ENCODE peak calls at places on chromosome 7, in nine cellular contexts. One of them, this sample, is unnamed.

GRCh38 chr7:1678571-1679325 is 8.7 kb downstream of the ELFN1 start:
- DNase-seq in NCI-H2107: no peak
- DNase-seq in colonic mucosa: no peak
- DNase-seq in left cardiac atrium: no peak
- DNase-seq in activated CD8-positive, alpha-beta T cell treated with anti-CD3 and anti-CD28 coated beads for 36 hours: no peak
- DNase-seq in KG1: no peak
- DNase-seq in AG10803: no peak
- DNase-seq in AML-193: no peak
- DNase-seq in left lobe of liver: no peak
- DNase-seq in this sample: no peak

GRCh38 chr7:15915694-15916093 is 229.2 kb upstream of the MEOX2 start:
- DNase-seq in NCI-H2107: no peak
- DNase-seq in colonic mucosa: no peak
- DNase-seq in left cardiac atrium: no peak
- DNase-seq in activated CD8-positive, alpha-beta T cell treated with anti-CD3 and anti-CD28 coated beads for 36 hours: no peak
- DNase-seq in KG1: no peak
- DNase-seq in AG10803: peak
- DNase-seq in AML-193: no peak
- DNase-seq in left lobe of liver: no peak
- DNase-seq in this sample: no peak

GRCh38 chr7:28779929-28780328 is 178.2 kb downstream of the TRIL start:
- DNase-seq in NCI-H2107: no peak
- DNase-seq in colonic mucosa: no peak
- DNase-seq in left cardiac atrium: no peak
- DNase-seq in activated CD8-positive, alpha-beta T cell treated with anti-CD3 and anti-CD28 coated beads for 36 hours: no peak
- DNase-seq in KG1: no peak
- DNase-seq in AG10803: no peak
- DNase-seq in AML-193: no peak
- DNase-seq in left lobe of liver: no peak
- DNase-seq in this sample: no peak

GRCh38 chr7:22597845-22598244 is 97.9 kb upstream of the STEAP1B start:
- DNase-seq in NCI-H2107: no peak
- DNase-seq in colonic mucosa: no peak
- DNase-seq in left cardiac atrium: no peak
- DNase-seq in activated CD8-positive, alpha-beta T cell treated with anti-CD3 and anti-CD28 coated beads for 36 hours: no peak
- DNase-seq in KG1: no peak
- DNase-seq in AG10803: peak
- DNase-seq in AML-193: no peak
- DNase-seq in left lobe of liver: no peak
- DNase-seq in this sample: no peak

GRCh38 chr7:99953649-99954048 is 22.2 kb downstream of the AZGP1 start:
- DNase-seq in NCI-H2107: no peak
- DNase-seq in colonic mucosa: no peak
- DNase-seq in left cardiac atrium: peak
- DNase-seq in activated CD8-positive, alpha-beta T cell treated with anti-CD3 and anti-CD28 coated beads for 36 hours: peak
- DNase-seq in KG1: no peak
- DNase-seq in AG10803: peak
- DNase-seq in AML-193: peak
- DNase-seq in left lobe of liver: peak
- DNase-seq in this sample: no peak

GRCh38 chr7:101550641-101551531 is 78.2 kb downstream of the MYL10 start:
- DNase-seq in NCI-H2107: no peak
- DNase-seq in colonic mucosa: no peak
- DNase-seq in left cardiac atrium: peak
- DNase-seq in activated CD8-positive, alpha-beta T cell treated with anti-CD3 and anti-CD28 coated beads for 36 hours: no peak
- DNase-seq in KG1: no peak
- DNase-seq in AG10803: peak
- DNase-seq in AML-193: no peak
- DNase-seq in left lobe of liver: peak
- DNase-seq in this sample: no peak

GRCh38 chr7:27601217-27601616 is 61.5 kb downstream of the HIBADH start:
- DNase-seq in NCI-H2107: no peak
- DNase-seq in colonic mucosa: no peak
- DNase-seq in left cardiac atrium: no peak
- DNase-seq in activated CD8-positive, alpha-beta T cell treated with anti-CD3 and anti-CD28 coated beads for 36 hours: no peak
- DNase-seq in KG1: no peak
- DNase-seq in AG10803: no peak
- DNase-seq in AML-193: no peak
- DNase-seq in left lobe of liver: no peak
- DNase-seq in this sample: no peak

GRCh38 chr7:29886827-29887226 is 80.5 kb downstream of the WIPF3 start:
- DNase-seq in NCI-H2107: no peak
- DNase-seq in colonic mucosa: no peak
- DNase-seq in left cardiac atrium: no peak
- DNase-seq in activated CD8-positive, alpha-beta T cell treated with anti-CD3 and anti-CD28 coated beads for 36 hours: no peak
- DNase-seq in KG1: no peak
- DNase-seq in AG10803: no peak
- DNase-seq in AML-193: no peak
- DNase-seq in left lobe of liver: no peak
- DNase-seq in this sample: no peak

GRCh38 chr7:77461842-77462241 is 45.7 kb upstream of the GSAP start:
- DNase-seq in NCI-H2107: no peak
- DNase-seq in colonic mucosa: no peak
- DNase-seq in left cardiac atrium: no peak
- DNase-seq in activated CD8-positive, alpha-beta T cell treated with anti-CD3 and anti-CD28 coated beads for 36 hours: no peak
- DNase-seq in KG1: no peak
- DNase-seq in AG10803: no peak
- DNase-seq in AML-193: no peak
- DNase-seq in left lobe of liver: no peak
- DNase-seq in this sample: no peak

GRCh38 chr7:29858080-29858951 is 52.0 kb downstream of the WIPF3 start:
- DNase-seq in NCI-H2107: no peak
- DNase-seq in colonic mucosa: no peak
- DNase-seq in left cardiac atrium: no peak
- DNase-seq in activated CD8-positive, alpha-beta T cell treated with anti-CD3 and anti-CD28 coated beads for 36 hours: no peak
- DNase-seq in KG1: no peak
- DNase-seq in AG10803: no peak
- DNase-seq in AML-193: no peak
- DNase-seq in left lobe of liver: no peak
- DNase-seq in this sample: no peak

GRCh38 chr7:46990761-46991160 is 591.1 kb downstream of the TNS3 start:
- DNase-seq in NCI-H2107: no peak
- DNase-seq in colonic mucosa: no peak
- DNase-seq in left cardiac atrium: no peak
- DNase-seq in activated CD8-positive, alpha-beta T cell treated with anti-CD3 and anti-CD28 coated beads for 36 hours: no peak
- DNase-seq in KG1: no peak
- DNase-seq in AG10803: peak
- DNase-seq in AML-193: no peak
- DNase-seq in left lobe of liver: no peak
- DNase-seq in this sample: no peak

GRCh38 chr7:24401628-24402593 is 117.9 kb downstream of the NPY start:
- DNase-seq in NCI-H2107: no peak
- DNase-seq in colonic mucosa: no peak
- DNase-seq in left cardiac atrium: no peak
- DNase-seq in activated CD8-positive, alpha-beta T cell treated with anti-CD3 and anti-CD28 coated beads for 36 hours: no peak
- DNase-seq in KG1: no peak
- DNase-seq in AG10803: peak
- DNase-seq in AML-193: peak
- DNase-seq in left lobe of liver: no peak
- DNase-seq in this sample: no peak

GRCh38 chr7:23062452-23062851 is 43.1 kb upstream of the KLHL7 start:
- DNase-seq in NCI-H2107: no peak
- DNase-seq in colonic mucosa: no peak
- DNase-seq in left cardiac atrium: no peak
- DNase-seq in activated CD8-positive, alpha-beta T cell treated with anti-CD3 and anti-CD28 coated beads for 36 hours: no peak
- DNase-seq in KG1: no peak
- DNase-seq in AG10803: no peak
- DNase-seq in AML-193: no peak
- DNase-seq in left lobe of liver: no peak
- DNase-seq in this sample: no peak

GRCh38 chr7:49174396-49174795 is 250.0 kb downstream of the CDC14C start:
- DNase-seq in NCI-H2107: no peak
- DNase-seq in colonic mucosa: no peak
- DNase-seq in left cardiac atrium: no peak
- DNase-seq in activated CD8-positive, alpha-beta T cell treated with anti-CD3 and anti-CD28 coated beads for 36 hours: no peak
- DNase-seq in KG1: no peak
- DNase-seq in AG10803: no peak
- DNase-seq in AML-193: no peak
- DNase-seq in left lobe of liver: no peak
- DNase-seq in this sample: no peak

GRCh38 chr7:144255471-144255897 is 9.1 kb downstream of the OR2A7 start:
- DNase-seq in NCI-H2107: no peak
- DNase-seq in colonic mucosa: no peak
- DNase-seq in left cardiac atrium: no peak
- DNase-seq in activated CD8-positive, alpha-beta T cell treated with anti-CD3 and anti-CD28 coated beads for 36 hours: no peak
- DNase-seq in KG1: no peak
- DNase-seq in AG10803: no peak
- DNase-seq in AML-193: no peak
- DNase-seq in left lobe of liver: no peak
- DNase-seq in this sample: no peak

GRCh38 chr7:88020953-88021650 is 87.1 kb downstream of the ADAM22 start:
- DNase-seq in NCI-H2107: no peak
- DNase-seq in colonic mucosa: no peak
- DNase-seq in left cardiac atrium: no peak
- DNase-seq in activated CD8-positive, alpha-beta T cell treated with anti-CD3 and anti-CD28 coated beads for 36 hours: no peak
- DNase-seq in KG1: no peak
- DNase-seq in AG10803: no peak
- DNase-seq in AML-193: no peak
- DNase-seq in left lobe of liver: no peak
- DNase-seq in this sample: no peak